ENCODE peak calls at places on chromosomes 5 and 9, in ten cellular contexts. F, T, H, W, N, Q, J, P, V and U are unnamed samples.
A peak's percentile ranks its signal among the peaks of the same experiment; 100 is the strongest.

GRCh38 chr5:168086736-168087135 is 204.7 kb upstream of the WWC1 start:
- DNase-seq in F (no peak), T (no peak), H (no peak), W (no peak), N (no peak), Q (no peak), J (no peak), P (no peak), V (no peak), U (no peak)

GRCh38 chr5:124553911-124554310 is 192.5 kb downstream of the ZNF608 start:
- DNase-seq in F (no peak), T (no peak), H (no peak), W (no peak), N (no peak), Q (no peak), J (no peak), P (no peak), V (no peak), U (no peak)

GRCh38 chr5:71653119-71653518 is 66.0 kb upstream of the CARTPT start:
- DNase-seq in F (no peak), T (peak; percentile 15), H (no peak), W (no peak), N (no peak), Q (no peak), J (no peak), P (no peak), V (peak; percentile 87), U (no peak)

GRCh38 chr9:78026416-78026815 is 5.2 kb downstream of the GNAQ start:
- DNase-seq in F (no peak), T (peak; percentile 77), H (no peak), W (no peak), N (no peak), Q (no peak), J (no peak), P (no peak), V (no peak), U (no peak)

GRCh38 chr5:58066076-58066475 is 393.8 kb downstream of the PLK2 start:
- DNase-seq in F (no peak), T (no peak), H (no peak), W (no peak), N (no peak), Q (no peak), J (no peak), P (no peak), V (no peak), U (no peak)

GRCh38 chr9:106883030-106883429 is 20.1 kb downstream of the ZNF462 start:
- DNase-seq in F (peak; percentile 30), T (no peak), H (no peak), W (no peak), N (no peak), Q (no peak), J (no peak), P (no peak), V (no peak), U (no peak)

GRCh38 chr5:102589661-102590060 is 90.9 kb upstream of the SLCO6A1 start:
- DNase-seq in F (no peak), T (peak; percentile 45), H (no peak), W (no peak), N (no peak), Q (no peak), J (no peak), P (no peak), V (no peak), U (no peak)

GRCh38 chr9:137797206-137798120 is 80.1 kb upstream of the CACNA1B start:
- DNase-seq in F (no peak), T (no peak), H (no peak), W (no peak), N (no peak), Q (no peak), J (no peak), P (no peak), V (no peak), U (no peak)

GRCh38 chr9:68690088-68690487 is 15.0 kb upstream of the PIP5K1B start:
- DNase-seq in F (peak; percentile 80), T (peak; percentile 31), H (peak; percentile 14), W (no peak), N (no peak), Q (peak; percentile 56), J (peak; percentile 49), P (no peak), V (peak; percentile 29), U (peak; percentile 33)

GRCh38 chr9:125484632-125485282 is 222.3 kb downstream of the MAPKAP1 start:
- DNase-seq in F (no peak), T (peak; percentile 90), H (no peak), W (no peak), N (no peak), Q (no peak), J (no peak), P (no peak), V (peak; percentile 85), U (no peak)

GRCh38 chr9:89746385-89747116 is 141.7 kb downstream of the GADD45G start:
- DNase-seq in F (no peak), T (peak; percentile 58), H (no peak), W (no peak), N (no peak), Q (no peak), J (peak; percentile 81), P (no peak), V (no peak), U (peak; percentile 58)

GRCh38 chr9:120692901-120693573 is 21.2 kb downstream of the MEGF9 start:
- DNase-seq in F (no peak), T (peak; percentile 81), H (no peak), W (no peak), N (peak; percentile 13), Q (no peak), J (no peak), P (no peak), V (no peak), U (no peak)